ENCODE peak calls at places on chromosomes 3 and 15, in six cellular contexts. One of them, this sample, is unnamed.

GRCh38 chr3:25335429-25335828 is 92.6 kb upstream of the RARB start:
- DNase-seq in AG04450: no peak
- DNase-seq in AG09319: no peak
- DNase-seq in activated CD8-positive, alpha-beta T cell treated with anti-CD3 and anti-CD28 coated beads for 36 hours: no peak
- DNase-seq in progenitor cell of endocrine pancreas: no peak
- DNase-seq in ovary: no peak
- DNase-seq in this sample: no peak

GRCh38 chr15:64901914-64902313 is 9.8 kb upstream of the ANKDD1A start:
- DNase-seq in AG04450: no peak
- DNase-seq in AG09319: no peak
- DNase-seq in activated CD8-positive, alpha-beta T cell treated with anti-CD3 and anti-CD28 coated beads for 36 hours: no peak
- DNase-seq in progenitor cell of endocrine pancreas: no peak
- DNase-seq in ovary: no peak
- DNase-seq in this sample: no peak

GRCh38 chr3:2713923-2714322 is 396.3 kb downstream of the IL5RA start:
- DNase-seq in AG04450: no peak
- DNase-seq in AG09319: no peak
- DNase-seq in activated CD8-positive, alpha-beta T cell treated with anti-CD3 and anti-CD28 coated beads for 36 hours: peak
- DNase-seq in progenitor cell of endocrine pancreas: no peak
- DNase-seq in ovary: no peak
- DNase-seq in this sample: no peak

GRCh38 chr3:138946554-138947302 is at the start of the genes FOXL2 and FOXL2NB:
- DNase-seq in AG04450: no peak
- DNase-seq in AG09319: peak
- DNase-seq in activated CD8-positive, alpha-beta T cell treated with anti-CD3 and anti-CD28 coated beads for 36 hours: peak
- DNase-seq in progenitor cell of endocrine pancreas: peak
- DNase-seq in ovary: peak
- DNase-seq in this sample: no peak

GRCh38 chr15:50879016-50879415 is 29.5 kb upstream of the AP4E1 start:
- DNase-seq in AG04450: no peak
- DNase-seq in AG09319: no peak
- DNase-seq in activated CD8-positive, alpha-beta T cell treated with anti-CD3 and anti-CD28 coated beads for 36 hours: peak
- DNase-seq in progenitor cell of endocrine pancreas: no peak
- DNase-seq in ovary: no peak
- DNase-seq in this sample: no peak

GRCh38 chr3:19644405-19644804 is 289.6 kb downstream of the EFHB start:
- DNase-seq in AG04450: no peak
- DNase-seq in AG09319: no peak
- DNase-seq in activated CD8-positive, alpha-beta T cell treated with anti-CD3 and anti-CD28 coated beads for 36 hours: no peak
- DNase-seq in progenitor cell of endocrine pancreas: no peak
- DNase-seq in ovary: no peak
- DNase-seq in this sample: no peak

GRCh38 chr3:24242012-24242698 is 252.5 kb downstream of the THRB start:
- DNase-seq in AG04450: no peak
- DNase-seq in AG09319: peak
- DNase-seq in activated CD8-positive, alpha-beta T cell treated with anti-CD3 and anti-CD28 coated beads for 36 hours: no peak
- DNase-seq in progenitor cell of endocrine pancreas: no peak
- DNase-seq in ovary: no peak
- DNase-seq in this sample: no peak

GRCh38 chr15:69469467-69470191 is 17.0 kb downstream of the RPLP1 start:
- DNase-seq in AG04450: no peak
- DNase-seq in AG09319: no peak
- DNase-seq in activated CD8-positive, alpha-beta T cell treated with anti-CD3 and anti-CD28 coated beads for 36 hours: no peak
- DNase-seq in progenitor cell of endocrine pancreas: no peak
- DNase-seq in ovary: no peak
- DNase-seq in this sample: no peak

GRCh38 chr15:42919308-42919707 is 1.3 kb downstream of the TTBK2 start:
- DNase-seq in AG04450: no peak
- DNase-seq in AG09319: no peak
- DNase-seq in activated CD8-positive, alpha-beta T cell treated with anti-CD3 and anti-CD28 coated beads for 36 hours: no peak
- DNase-seq in progenitor cell of endocrine pancreas: no peak
- DNase-seq in ovary: no peak
- DNase-seq in this sample: no peak

DNA sequence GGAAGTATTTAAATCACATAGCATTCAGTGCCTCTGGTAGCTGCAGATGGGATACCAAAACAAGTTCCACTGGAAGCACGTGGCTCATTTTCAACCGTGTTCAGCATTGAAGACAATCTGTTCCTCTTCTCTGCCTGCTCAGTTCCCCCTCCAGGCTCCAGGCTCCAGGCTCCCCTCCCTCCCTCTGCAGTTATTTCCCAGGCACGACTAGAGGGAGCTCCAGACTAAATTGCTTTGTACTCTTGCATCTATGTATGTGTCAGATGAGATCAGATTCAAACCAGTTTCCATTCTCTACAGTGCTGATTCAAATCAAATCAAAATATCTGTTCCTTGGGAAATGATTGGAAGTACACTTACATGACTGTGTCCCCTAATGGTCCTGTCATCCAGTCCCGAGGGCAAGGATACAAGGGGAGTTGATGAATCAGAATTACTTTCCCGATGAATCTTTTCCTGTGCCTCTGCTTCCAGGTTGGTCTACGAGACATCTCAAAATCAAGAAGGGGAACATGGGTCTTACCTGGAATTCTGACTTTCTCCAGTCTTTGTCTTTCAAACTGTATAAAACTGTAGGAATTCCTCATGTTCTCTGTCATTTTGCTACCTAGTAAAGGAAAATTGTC is 600.5 kb downstream of the EDEM1 start:
- DNase-seq in AG04450: no peak
- DNase-seq in AG09319: no peak
- DNase-seq in activated CD8-positive, alpha-beta T cell treated with anti-CD3 and anti-CD28 coated beads for 36 hours: no peak
- DNase-seq in progenitor cell of endocrine pancreas: no peak
- DNase-seq in ovary: peak
- DNase-seq in this sample: peak
- TF ChIP-seq CTCF in AG04450: no peak
- TF ChIP-seq CTCF in AG09319: no peak
- TF ChIP-seq CTCF in activated CD8-positive, alpha-beta T cell treated with anti-CD3 and anti-CD28 coated beads for 36 hours: no peak
- TF ChIP-seq CTCF in progenitor cell of endocrine pancreas: peak
- TF ChIP-seq CTCF in ovary: no peak
- TF ChIP-seq CTCF in this sample: no peak

GRCh38 chr3:189146842-189147241 is 24.9 kb upstream of the TPRG1 start:
- DNase-seq in AG04450: no peak
- DNase-seq in AG09319: no peak
- DNase-seq in activated CD8-positive, alpha-beta T cell treated with anti-CD3 and anti-CD28 coated beads for 36 hours: no peak
- DNase-seq in progenitor cell of endocrine pancreas: no peak
- DNase-seq in ovary: no peak
- DNase-seq in this sample: no peak

GRCh38 chr3:189148090-189148507 is 23.7 kb upstream of the TPRG1 start:
- DNase-seq in AG04450: peak
- DNase-seq in AG09319: peak
- DNase-seq in activated CD8-positive, alpha-beta T cell treated with anti-CD3 and anti-CD28 coated beads for 36 hours: peak
- DNase-seq in progenitor cell of endocrine pancreas: peak
- DNase-seq in ovary: peak
- DNase-seq in this sample: no peak

GRCh38 chr3:189142527-189142926 is 29.2 kb upstream of the TPRG1 start:
- DNase-seq in AG04450: no peak
- DNase-seq in AG09319: no peak
- DNase-seq in activated CD8-positive, alpha-beta T cell treated with anti-CD3 and anti-CD28 coated beads for 36 hours: peak
- DNase-seq in progenitor cell of endocrine pancreas: no peak
- DNase-seq in ovary: no peak
- DNase-seq in this sample: no peak

GRCh38 chr3:189143321-189143720 is 28.4 kb upstream of the TPRG1 start:
- DNase-seq in AG04450: no peak
- DNase-seq in AG09319: no peak
- DNase-seq in activated CD8-positive, alpha-beta T cell treated with anti-CD3 and anti-CD28 coated beads for 36 hours: no peak
- DNase-seq in progenitor cell of endocrine pancreas: no peak
- DNase-seq in ovary: no peak
- DNase-seq in this sample: no peak

DNA sequence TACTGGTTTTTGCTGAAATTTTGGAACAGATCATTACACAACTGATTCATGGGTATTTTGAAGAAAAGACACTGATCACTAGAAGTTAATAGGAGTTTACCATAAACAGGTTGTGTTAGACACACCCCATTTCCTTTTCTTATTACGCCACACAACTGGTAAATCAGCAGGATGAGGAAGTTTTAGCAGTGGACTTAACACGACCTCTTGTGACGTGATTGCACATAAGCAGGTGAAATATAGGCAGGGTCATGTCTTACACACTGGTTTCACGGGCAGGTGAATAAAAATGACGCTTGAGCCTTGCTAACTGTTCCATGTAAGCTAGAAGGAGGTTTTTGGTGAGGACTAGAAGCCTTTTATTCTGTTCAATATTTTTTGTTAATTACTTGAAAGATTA is 27.1 kb upstream of the TPRG1 start:
- DNase-seq in AG04450: no peak
- DNase-seq in AG09319: no peak
- DNase-seq in activated CD8-positive, alpha-beta T cell treated with anti-CD3 and anti-CD28 coated beads for 36 hours: peak
- DNase-seq in progenitor cell of endocrine pancreas: no peak
- DNase-seq in ovary: peak
- DNase-seq in this sample: no peak
- TF ChIP-seq CTCF in AG04450: no peak
- TF ChIP-seq CTCF in AG09319: no peak
- TF ChIP-seq CTCF in activated CD8-positive, alpha-beta T cell treated with anti-CD3 and anti-CD28 coated beads for 36 hours: no peak
- TF ChIP-seq CTCF in progenitor cell of endocrine pancreas: no peak
- TF ChIP-seq CTCF in ovary: peak
- TF ChIP-seq CTCF in this sample: peak

GRCh38 chr3:55090746-55091145 is 162.9 kb upstream of the LRTM1 start:
- DNase-seq in AG04450: no peak
- DNase-seq in AG09319: no peak
- DNase-seq in activated CD8-positive, alpha-beta T cell treated with anti-CD3 and anti-CD28 coated beads for 36 hours: no peak
- DNase-seq in progenitor cell of endocrine pancreas: no peak
- DNase-seq in ovary: no peak
- DNase-seq in this sample: no peak
- TF ChIP-seq CTCF in AG04450: no peak
- TF ChIP-seq CTCF in AG09319: no peak
- TF ChIP-seq CTCF in activated CD8-positive, alpha-beta T cell treated with anti-CD3 and anti-CD28 coated beads for 36 hours: no peak
- TF ChIP-seq CTCF in progenitor cell of endocrine pancreas: no peak
- TF ChIP-seq CTCF in ovary: no peak
- TF ChIP-seq CTCF in this sample: no peak

GRCh38 chr3:80785475-80785874 is 976.0 kb downstream of the GBE1 start:
- DNase-seq in AG04450: no peak
- DNase-seq in AG09319: no peak
- DNase-seq in activated CD8-positive, alpha-beta T cell treated with anti-CD3 and anti-CD28 coated beads for 36 hours: no peak
- DNase-seq in progenitor cell of endocrine pancreas: no peak
- DNase-seq in ovary: no peak
- DNase-seq in this sample: no peak
- TF ChIP-seq CTCF in AG04450: no peak
- TF ChIP-seq CTCF in AG09319: no peak
- TF ChIP-seq CTCF in activated CD8-positive, alpha-beta T cell treated with anti-CD3 and anti-CD28 coated beads for 36 hours: no peak
- TF ChIP-seq CTCF in progenitor cell of endocrine pancreas: peak
- TF ChIP-seq CTCF in ovary: no peak
- TF ChIP-seq CTCF in this sample: peak

GRCh38 chr15:78194568-78194925 is 39.8 kb downstream of the ACSBG1 start:
- DNase-seq in AG04450: no peak
- DNase-seq in AG09319: no peak
- DNase-seq in activated CD8-positive, alpha-beta T cell treated with anti-CD3 and anti-CD28 coated beads for 36 hours: no peak
- DNase-seq in progenitor cell of endocrine pancreas: no peak
- DNase-seq in ovary: no peak
- DNase-seq in this sample: no peak
- TF ChIP-seq CTCF in AG04450: no peak
- TF ChIP-seq CTCF in AG09319: no peak
- TF ChIP-seq CTCF in activated CD8-positive, alpha-beta T cell treated with anti-CD3 and anti-CD28 coated beads for 36 hours: no peak
- TF ChIP-seq CTCF in progenitor cell of endocrine pancreas: no peak
- TF ChIP-seq CTCF in ovary: no peak
- TF ChIP-seq CTCF in this sample: no peak

GRCh38 chr3:141875893-141876380 is 506 bp upstream of the ATP1B3 start:
- DNase-seq in AG04450: no peak
- DNase-seq in AG09319: no peak
- DNase-seq in activated CD8-positive, alpha-beta T cell treated with anti-CD3 and anti-CD28 coated beads for 36 hours: peak
- DNase-seq in progenitor cell of endocrine pancreas: peak
- DNase-seq in ovary: peak
- DNase-seq in this sample: no peak

GRCh38 chr3:141875374-141875892 is 1.0 kb upstream of the ATP1B3 start:
- DNase-seq in AG04450: peak
- DNase-seq in AG09319: peak
- DNase-seq in activated CD8-positive, alpha-beta T cell treated with anti-CD3 and anti-CD28 coated beads for 36 hours: peak
- DNase-seq in progenitor cell of endocrine pancreas: peak
- DNase-seq in ovary: peak
- DNase-seq in this sample: peak

GRCh38 chr3:141877911-141878310 is 1.5 kb downstream of the ATP1B3 start:
- DNase-seq in AG04450: no peak
- DNase-seq in AG09319: no peak
- DNase-seq in activated CD8-positive, alpha-beta T cell treated with anti-CD3 and anti-CD28 coated beads for 36 hours: no peak
- DNase-seq in progenitor cell of endocrine pancreas: no peak
- DNase-seq in ovary: no peak
- DNase-seq in this sample: no peak

GRCh38 chr3:141876891-141877561 is 583 bp downstream of the ATP1B3 start:
- DNase-seq in AG04450: no peak
- DNase-seq in AG09319: no peak
- DNase-seq in activated CD8-positive, alpha-beta T cell treated with anti-CD3 and anti-CD28 coated beads for 36 hours: peak
- DNase-seq in progenitor cell of endocrine pancreas: peak
- DNase-seq in ovary: peak
- DNase-seq in this sample: no peak

GRCh38 chr3:141876381-141876890 is at the start of gene ATP1B3:
- DNase-seq in AG04450: peak
- DNase-seq in AG09319: peak
- DNase-seq in activated CD8-positive, alpha-beta T cell treated with anti-CD3 and anti-CD28 coated beads for 36 hours: peak
- DNase-seq in progenitor cell of endocrine pancreas: peak
- DNase-seq in ovary: peak
- DNase-seq in this sample: no peak
- TF ChIP-seq CTCF in AG04450: no peak
- TF ChIP-seq CTCF in AG09319: no peak
- TF ChIP-seq CTCF in activated CD8-positive, alpha-beta T cell treated with anti-CD3 and anti-CD28 coated beads for 36 hours: no peak
- TF ChIP-seq CTCF in progenitor cell of endocrine pancreas: no peak
- TF ChIP-seq CTCF in ovary: peak
- TF ChIP-seq CTCF in this sample: no peak

DNA sequence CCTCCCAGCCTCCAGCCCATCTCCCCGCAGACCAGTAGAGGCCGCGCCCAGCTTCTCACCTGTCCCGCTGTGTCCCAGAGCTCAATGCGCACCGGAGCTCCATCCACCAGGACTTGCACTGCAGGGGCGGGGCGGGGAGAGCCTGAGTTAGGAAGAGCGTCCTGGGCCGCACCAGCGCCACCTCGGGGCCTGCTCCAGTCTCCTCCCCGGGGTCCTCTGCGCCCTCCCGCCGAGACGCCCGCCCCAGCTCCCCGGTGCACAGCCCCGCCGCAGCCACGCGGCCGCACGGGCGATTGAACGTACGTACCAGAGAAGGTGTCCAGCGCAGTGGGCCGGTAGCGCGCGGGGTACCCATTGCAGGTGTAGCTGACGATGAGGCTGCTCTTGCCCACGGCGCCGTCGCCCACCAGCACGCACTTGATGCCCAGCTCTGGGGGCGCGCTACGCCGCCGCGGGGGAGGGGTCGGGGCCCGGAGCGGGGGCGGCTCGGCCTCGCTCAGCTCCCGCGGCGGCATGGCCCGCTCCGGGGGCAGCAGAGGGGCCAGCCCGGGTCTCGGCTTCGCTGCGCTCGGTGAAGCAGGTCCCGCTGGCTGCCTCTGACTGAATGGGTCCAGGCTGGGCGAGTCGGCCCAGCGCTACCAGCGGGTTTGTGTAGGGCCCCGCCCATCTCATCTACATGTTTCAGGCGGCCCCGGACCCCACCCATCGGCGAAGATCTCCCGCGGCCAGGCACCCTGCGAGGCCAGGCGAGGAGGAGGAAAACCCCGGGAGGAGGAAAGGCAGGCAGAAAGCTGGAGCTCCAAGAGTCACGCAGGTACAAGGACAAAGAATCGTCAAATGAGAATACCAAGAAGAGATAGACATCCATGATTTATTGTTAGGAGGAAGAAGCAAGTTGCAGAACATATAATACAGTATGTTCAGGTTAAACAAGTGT is at the start of gene RHOV:
- DNase-seq in AG04450: no peak
- DNase-seq in AG09319: no peak
- DNase-seq in activated CD8-positive, alpha-beta T cell treated with anti-CD3 and anti-CD28 coated beads for 36 hours: peak
- DNase-seq in progenitor cell of endocrine pancreas: peak
- DNase-seq in ovary: peak
- DNase-seq in this sample: peak
- TF ChIP-seq CTCF in AG04450: peak
- TF ChIP-seq CTCF in AG09319: peak
- TF ChIP-seq CTCF in activated CD8-positive, alpha-beta T cell treated with anti-CD3 and anti-CD28 coated beads for 36 hours: peak
- TF ChIP-seq CTCF in progenitor cell of endocrine pancreas: peak
- TF ChIP-seq CTCF in ovary: no peak
- TF ChIP-seq CTCF in this sample: peak